ENCODE peak calls at places on chromosomes 11 and 22, in five cellular contexts. H is upper lobe of left lung, M is spleen, R is esophagus muscularis mucosa, X is breast epithelium. Y is an unnamed sample.
A peak's percentile ranks its signal among the peaks of the same experiment; 100 is the strongest.

GRCh38 chr11:108654994-108655631 is 9.8 kb upstream of the DDX10 start:
- DNase-seq in X (no peak), H (no peak), R (no peak), M (no peak), Y (peak; percentile 44)

GRCh38 chr11:128488471-128488870 is 98.9 kb downstream of the ETS1 start:
- DNase-seq in R (no peak), M (no peak), H (no peak), X (no peak), Y (no peak)

GRCh38 chr11:130533871-130534270 is 85.4 kb downstream of the ADAMTS15 start:
- DNase-seq in M (no peak), R (no peak), X (no peak), H (no peak), Y (no peak)

GRCh38 chr11:57901756-57902155 is 121.9 kb upstream of the OR9Q1 start:
- DNase-seq in H (no peak), X (no peak), R (peak; percentile 57), M (no peak), Y (no peak)

GRCh38 chr11:12552677-12553076 is 121.5 kb upstream of the TEAD1 start:
- DNase-seq in X (peak; percentile 72), R (peak; percentile 75), M (no peak), H (no peak), Y (no peak)

GRCh38 chr11:71250512-71251158 is 1.7 kb downstream of the SHANK2 start:
- DNase-seq in X (no peak), H (no peak), R (no peak), M (no peak), Y (peak; percentile 24)

GRCh38 chr11:29300441-29300840 is 716.4 kb downstream of the KCNA4 start:
- DNase-seq in H (no peak), X (no peak), R (no peak), M (no peak), Y (no peak)

GRCh38 chr11:45087761-45088160 is 58.7 kb upstream of the PRDM11 start:
- DNase-seq in X (peak; percentile 72), R (no peak), H (no peak), M (no peak), Y (no peak)

GRCh38 chr11:67452141-67452952 is at the start of gene GPR152:
- DNase-seq in M (peak; percentile 85), H (peak; percentile 88), R (no peak), X (no peak), Y (peak; percentile 81)

GRCh38 chr11:104325093-104325492 is 161.1 kb upstream of the PDGFD start:
- DNase-seq in R (no peak), H (no peak), M (no peak), X (no peak), Y (no peak)

GRCh38 chr11:60923326-60923725 is 934 bp upstream of the TMEM132A start:
- DNase-seq in H (no peak), X (no peak), M (no peak), R (no peak), Y (no peak)

GRCh38 chr22:49204599-49205214 is 623.0 kb downstream of the BRD1 start:
- DNase-seq in X (no peak), H (no peak), R (no peak), M (peak; percentile 29), Y (peak; percentile 19)

GRCh38 chr11:7088921-7089320 is at the start of gene RBMXL2:
- DNase-seq in H (peak; percentile 81), X (no peak), R (no peak), M (no peak), Y (no peak)

GRCh38 chr11:86183694-86184093 is 60.9 kb upstream of the EED start:
- DNase-seq in M (no peak), X (no peak), H (no peak), R (no peak), Y (no peak)

GRCh38 chr11:12817681-12818332 is 143.6 kb downstream of the TEAD1 start:
- DNase-seq in X (no peak), R (no peak), H (no peak), M (no peak), Y (no peak)

GRCh38 chr22:27726726-27727449 is 74.7 kb downstream of the MN1 start:
- DNase-seq in H (no peak), R (no peak), M (no peak), X (no peak), Y (peak; percentile 56)

GRCh38 chr22:37498289-37498909 is 12.2 kb upstream of the MFNG start:
- DNase-seq in H (peak; percentile 86), R (no peak), M (peak; percentile 87), X (no peak), Y (peak; percentile 71)

GRCh38 chr11:114430290-114430689 is 9.0 kb upstream of the REXO2 start:
- DNase-seq in R (no peak), H (no peak), M (no peak), X (no peak), Y (no peak)

GRCh38 chr11:122690801-122691649 is 35.5 kb downstream of the UBASH3B start:
- DNase-seq in H (no peak), X (no peak), M (no peak), R (no peak), Y (no peak)

GRCh38 chr22:25399649-25400151 is 164.8 kb upstream of the GRK3 start:
- DNase-seq in H (no peak), R (no peak), X (no peak), M (peak; percentile 54), Y (no peak)

GRCh38 chr22:48075604-48076400 is 1313.4 kb downstream of the TBC1D22A start:
- DNase-seq in H (no peak), R (no peak), X (no peak), M (no peak), Y (no peak)

GRCh38 chr11:115912484-115912945 is 408.3 kb upstream of the CADM1 start:
- DNase-seq in M (no peak), H (peak; percentile 14), X (no peak), R (no peak), Y (no peak)

GRCh38 chr11:26193714-26194373 is 138.1 kb upstream of the ANO3 start:
- DNase-seq in R (no peak), X (no peak), M (no peak), H (no peak), Y (no peak)

GRCh38 chr22:25942989-25943411 is 201.0 kb downstream of the MYO18B start:
- DNase-seq in M (no peak), X (no peak), H (no peak), R (no peak), Y (no peak)

GRCh38 chr22:50261615-50262459 is at the start of gene MAPK12:
- DNase-seq in X (no peak), R (no peak), H (peak; percentile 89), M (no peak), Y (no peak)

GRCh38 chr11:13184295-13184794 is 93.2 kb upstream of the BMAL1 start:
- DNase-seq in H (no peak), X (no peak), R (no peak), M (no peak), Y (no peak)

GRCh38 chr22:23058481-23059336 is 11.6 kb upstream of the GNAZ start:
- DNase-seq in R (peak; percentile 75), H (no peak), M (peak; percentile 48), X (peak; percentile 7), Y (peak; percentile 11)

GRCh38 chr11:45551181-45551580 is 114.2 kb downstream of the CHST1 start:
- DNase-seq in M (no peak), H (no peak), R (no peak), X (no peak), Y (no peak)

GRCh38 chr22:39797528-39798147 is 95.9 kb downstream of the ENTHD1 start:
- DNase-seq in H (no peak), X (no peak), M (no peak), R (no peak), Y (no peak)

GRCh38 chr22:35605787-35606492 is 11.2 kb downstream of the MB start:
- DNase-seq in X (no peak), R (no peak), H (no peak), M (no peak), Y (no peak)

GRCh38 chr11:47330002-47330911 is 22.2 kb downstream of the MYBPC3 start:
- DNase-seq in R (no peak), X (peak; percentile 46), M (peak; percentile 70), H (no peak), Y (peak; percentile 64)

GRCh38 chr11:99257131-99257530 is 236.4 kb downstream of the CNTN5 start:
- DNase-seq in M (no peak), X (no peak), H (no peak), R (no peak), Y (no peak)

GRCh38 chr11:68840661-68841653 is 759 bp downstream of the CPT1A start:
- DNase-seq in H (peak; percentile 93), M (peak; percentile 93), R (no peak), X (peak; percentile 28), Y (peak; percentile 82)

DNA sequence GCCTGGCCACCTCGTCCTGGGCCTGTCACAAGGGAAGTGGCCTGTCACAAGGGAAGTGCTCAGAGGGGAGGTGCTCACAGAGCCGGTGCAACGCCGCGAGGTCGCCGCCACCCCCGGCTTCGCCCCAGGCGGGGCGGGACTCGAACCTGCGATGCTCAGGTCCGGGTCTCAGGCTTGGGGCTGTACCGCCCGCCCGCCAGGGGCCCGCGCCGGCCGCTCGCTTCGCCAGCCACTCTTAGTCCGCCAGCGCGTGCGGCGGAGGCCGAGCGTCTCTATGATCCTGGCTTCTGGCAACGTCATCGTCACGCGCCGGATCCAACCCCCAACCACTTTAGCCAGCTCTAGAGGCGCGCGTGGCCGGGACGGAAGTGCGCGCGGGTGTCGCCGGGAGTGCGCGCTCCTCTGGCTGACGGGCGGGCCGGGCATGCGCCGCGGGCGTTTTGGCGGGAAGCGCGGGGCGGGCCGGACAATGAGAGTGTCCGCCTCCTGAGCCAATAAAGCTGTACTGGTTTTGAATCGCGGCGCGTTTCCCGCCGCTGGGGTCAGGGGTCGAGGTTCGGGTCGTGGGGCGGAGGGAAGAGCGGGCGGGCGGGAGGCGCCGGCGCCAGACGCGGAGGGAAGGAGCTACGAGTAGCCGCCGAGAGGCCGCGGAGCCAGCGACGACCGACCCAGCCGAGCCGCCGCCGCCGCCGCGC is at the start of gene TRMT2A:
- DNase-seq in R (peak; percentile 100), H (peak; percentile 99), X (peak; percentile 96), M (peak; percentile 100), Y (peak; percentile 99)
- TF ChIP-seq POLR2AphosphoS5 in R (peak; percentile 84), H (peak; percentile 77), X (peak; percentile 83), M (peak; percentile 93), Y (peak; percentile 84)

DNA sequence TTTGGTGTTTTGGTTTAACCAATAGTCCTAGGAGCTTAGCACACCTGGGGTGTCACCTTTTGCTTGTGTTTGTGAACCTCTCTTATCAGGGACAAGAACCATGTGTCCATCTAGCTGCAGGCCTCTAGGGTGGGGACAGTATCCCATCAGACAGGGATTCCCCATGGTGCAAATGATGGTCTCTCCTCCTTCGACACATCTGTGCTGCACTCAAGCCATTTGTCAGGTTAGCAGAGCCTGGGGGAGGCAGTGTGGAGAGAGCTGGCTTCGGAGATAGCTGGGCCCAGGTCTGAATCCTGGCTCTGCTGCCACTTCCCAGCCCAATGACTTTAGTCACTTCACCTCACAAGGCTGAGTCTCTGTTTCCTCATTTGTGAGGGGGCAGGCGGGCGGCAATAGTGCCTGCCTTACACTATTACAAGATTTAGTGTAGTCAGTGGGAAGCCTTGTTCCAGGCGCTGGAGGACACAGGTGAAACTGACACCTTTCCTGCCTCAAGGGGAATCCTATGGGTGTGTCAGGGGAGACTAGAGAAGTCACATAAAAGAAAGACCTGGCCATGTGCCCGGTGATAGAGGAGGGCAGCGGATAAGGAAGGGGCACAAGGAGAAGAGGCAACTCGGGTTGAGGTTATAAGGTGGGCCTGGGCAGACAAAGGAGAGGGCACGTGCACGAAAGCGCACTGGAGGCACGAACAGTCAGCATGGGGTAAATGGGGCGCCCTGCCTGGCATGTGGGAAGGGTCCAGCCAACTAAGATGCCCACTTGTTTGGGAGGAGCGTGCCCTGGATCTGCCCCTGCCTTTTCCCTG is 12.6 kb downstream of the KLHL35 start:
- DNase-seq in H (no peak), X (no peak), R (no peak), M (peak; percentile 37), Y (no peak)
- H3K27ac ChIP-seq in H (peak overlapping the region; percentile 52), X (no peak overlapping the region), R (no peak overlapping the region), M (no peak overlapping the region), Y (peak overlapping the region; percentile 45)

GRCh38 chr11:1012740-1013627 is 23.5 kb downstream of the MUC6 start:
- DNase-seq in M (no peak), R (no peak), H (peak; percentile 58), X (no peak), Y (no peak)
- H3K36me3 ChIP-seq in M (peaks cover 41% of the 10 kb centered on the region), R (peaks cover 58% of the 10 kb centered on the region), H (peaks cover 57% of the 10 kb centered on the region), X (peaks cover 9% of the 10 kb centered on the region), Y (peaks cover 59% of the 10 kb centered on the region)

GRCh38 chr11:96257972-96258951 is 84.7 kb downstream of the MAML2 start:
- DNase-seq in X (no peak), R (no peak), H (no peak), M (no peak), Y (no peak)
- TF ChIP-seq POLR2AphosphoS5 in X (no peak), R (no peak), H (no peak), M (no peak), Y (no peak)

Y was measured in stomach.